ENCODE peak calls at places on chromosomes 13 and 19, in six cellular contexts. One of them, this sample, is unnamed. For H3K9me3, the result is how much of the 10 kb centered on the place peaks cover.

GRCh38 chr19:22532388-22533310 is 101.5 kb upstream of the ZNF492 start:
- DNase-seq in hepatocyte: no peak
- DNase-seq in GM12878: no peak
- DNase-seq in PC-9: no peak
- DNase-seq in cardiac muscle cell: no peak
- DNase-seq in tibial nerve: peak
- DNase-seq in this sample: no peak

GRCh38 chr13:44136693-44137268 is 236.8 kb upstream of the SERP2 start:
- DNase-seq in cardiac muscle cell: no peak
- DNase-seq in PC-9: no peak
- DNase-seq in hepatocyte: no peak
- DNase-seq in tibial nerve: no peak
- DNase-seq in GM12878: no peak
- DNase-seq in this sample: no peak

GRCh38 chr19:9934132-9934950 is 2.0 kb downstream of the OLFM2 start:
- DNase-seq in PC-9: peak
- DNase-seq in GM12878: no peak
- DNase-seq in hepatocyte: peak
- DNase-seq in cardiac muscle cell: peak
- DNase-seq in tibial nerve: peak
- DNase-seq in this sample: peak

GRCh38 chr19:51809787-51810186 is 14.8 kb downstream of the FPR3 start:
- DNase-seq in GM12878: no peak
- DNase-seq in PC-9: no peak
- DNase-seq in cardiac muscle cell: no peak
- DNase-seq in tibial nerve: peak
- DNase-seq in hepatocyte: no peak
- DNase-seq in this sample: no peak

GRCh38 chr13:29140277-29140676 is 320.1 kb downstream of the MTUS2 start:
- DNase-seq in tibial nerve: no peak
- DNase-seq in GM12878: no peak
- DNase-seq in cardiac muscle cell: peak
- DNase-seq in hepatocyte: peak
- DNase-seq in PC-9: no peak
- DNase-seq in this sample: no peak

GRCh38 chr13:98071316-98071715 is 71.6 kb upstream of the FARP1 start:
- DNase-seq in cardiac muscle cell: no peak
- DNase-seq in GM12878: no peak
- DNase-seq in tibial nerve: no peak
- DNase-seq in hepatocyte: no peak
- DNase-seq in PC-9: no peak
- DNase-seq in this sample: no peak

GRCh38 chr19:44675516-44675915 is 4.2 kb downstream of the CEACAM19 start:
- DNase-seq in PC-9: no peak
- DNase-seq in GM12878: no peak
- DNase-seq in tibial nerve: no peak
- DNase-seq in cardiac muscle cell: no peak
- DNase-seq in hepatocyte: no peak
- DNase-seq in this sample: no peak

GRCh38 chr13:51451467-51452390 is 1.1 kb downstream of the INTS6 start:
- DNase-seq in PC-9: peak
- DNase-seq in GM12878: no peak
- DNase-seq in tibial nerve: peak
- DNase-seq in hepatocyte: peak
- DNase-seq in cardiac muscle cell: peak
- DNase-seq in this sample: peak

GRCh38 chr13:42233726-42234125 is 38.2 kb upstream of the AKAP11 start:
- DNase-seq in cardiac muscle cell: no peak
- DNase-seq in PC-9: no peak
- DNase-seq in GM12878: no peak
- DNase-seq in hepatocyte: no peak
- DNase-seq in tibial nerve: no peak
- DNase-seq in this sample: no peak

GRCh38 chr13:98325724-98326123 is 148.7 kb upstream of the RNF113B start:
- DNase-seq in PC-9: no peak
- DNase-seq in tibial nerve: no peak
- DNase-seq in cardiac muscle cell: no peak
- DNase-seq in GM12878: no peak
- DNase-seq in hepatocyte: no peak
- DNase-seq in this sample: no peak

GRCh38 chr13:100273138-100273537 is 184.2 kb downstream of the PCCA start:
- DNase-seq in cardiac muscle cell: no peak
- DNase-seq in PC-9: no peak
- DNase-seq in tibial nerve: no peak
- DNase-seq in hepatocyte: no peak
- DNase-seq in GM12878: no peak
- DNase-seq in this sample: no peak

GRCh38 chr13:27257648-27258253 is 6.4 kb downstream of the RPL21 start:
- DNase-seq in tibial nerve: no peak
- DNase-seq in GM12878: no peak
- DNase-seq in hepatocyte: no peak
- DNase-seq in PC-9: no peak
- DNase-seq in cardiac muscle cell: no peak
- DNase-seq in this sample: no peak

GRCh38 chr13:63124863-63125262 is 1709.2 kb upstream of the PCDH20 start:
- DNase-seq in tibial nerve: no peak
- DNase-seq in hepatocyte: peak
- DNase-seq in PC-9: no peak
- DNase-seq in GM12878: no peak
- DNase-seq in cardiac muscle cell: peak
- DNase-seq in this sample: no peak

GRCh38 chr13:95382411-95382810 is 81.2 kb upstream of the ABCC4 start:
- DNase-seq in hepatocyte: no peak
- DNase-seq in GM12878: no peak
- DNase-seq in tibial nerve: no peak
- DNase-seq in cardiac muscle cell: no peak
- DNase-seq in PC-9: no peak
- DNase-seq in this sample: no peak

GRCh38 chr19:21197589-21198295 is 55.9 kb downstream of the ZNF431 start:
- DNase-seq in GM12878: no peak
- DNase-seq in cardiac muscle cell: no peak
- DNase-seq in PC-9: no peak
- DNase-seq in hepatocyte: peak
- DNase-seq in tibial nerve: no peak
- DNase-seq in this sample: no peak

GRCh38 chr13:114142640-114143490 is 10.4 kb upstream of the RASA3 start:
- DNase-seq in cardiac muscle cell: no peak
- DNase-seq in GM12878: no peak
- DNase-seq in tibial nerve: no peak
- DNase-seq in hepatocyte: no peak
- DNase-seq in PC-9: no peak
- DNase-seq in this sample: peak

GRCh38 chr13:43994999-43995859 is 115.5 kb downstream of the LACC1 start:
- DNase-seq in hepatocyte: no peak
- DNase-seq in GM12878: no peak
- DNase-seq in tibial nerve: no peak
- DNase-seq in PC-9: no peak
- DNase-seq in cardiac muscle cell: no peak
- DNase-seq in this sample: no peak

GRCh38 chr13:102847272-102848234 is 1.7 kb downstream of the ERCC5 start:
- DNase-seq in tibial nerve: no peak
- DNase-seq in PC-9: no peak
- DNase-seq in hepatocyte: peak
- DNase-seq in cardiac muscle cell: peak
- DNase-seq in GM12878: no peak
- DNase-seq in this sample: no peak

GRCh38 chr13:79258489-79258888 is 147.6 kb downstream of the RBM26 start:
- DNase-seq in hepatocyte: no peak
- DNase-seq in tibial nerve: no peak
- DNase-seq in GM12878: no peak
- DNase-seq in PC-9: no peak
- DNase-seq in cardiac muscle cell: no peak
- DNase-seq in this sample: no peak

GRCh38 chr19:55176116-55176515 is 4.0 kb downstream of the SYT5 start:
- DNase-seq in tibial nerve: no peak
- DNase-seq in cardiac muscle cell: no peak
- DNase-seq in PC-9: no peak
- DNase-seq in hepatocyte: no peak
- DNase-seq in GM12878: no peak
- DNase-seq in this sample: no peak

GRCh38 chr13:26323127-26323526 is 69.2 kb downstream of the CDK8 start:
- DNase-seq in cardiac muscle cell: no peak
- DNase-seq in tibial nerve: no peak
- DNase-seq in hepatocyte: no peak
- DNase-seq in GM12878: no peak
- DNase-seq in PC-9: no peak
- DNase-seq in this sample: no peak

GRCh38 chr13:66888698-66889097 is 341.4 kb downstream of the PCDH9 start:
- DNase-seq in cardiac muscle cell: no peak
- DNase-seq in PC-9: no peak
- DNase-seq in tibial nerve: no peak
- DNase-seq in GM12878: no peak
- DNase-seq in hepatocyte: no peak
- DNase-seq in this sample: no peak

GRCh38 chr13:36880961-36881360 is 39.1 kb downstream of the SMAD9 start:
- DNase-seq in PC-9: no peak
- DNase-seq in hepatocyte: no peak
- DNase-seq in cardiac muscle cell: no peak
- DNase-seq in tibial nerve: no peak
- DNase-seq in GM12878: no peak
- DNase-seq in this sample: no peak

GRCh38 chr19:49954933-49955332 is 6.0 kb downstream of the SIGLEC11 start:
- DNase-seq in GM12878: no peak
- DNase-seq in hepatocyte: no peak
- DNase-seq in tibial nerve: no peak
- DNase-seq in PC-9: no peak
- DNase-seq in cardiac muscle cell: no peak
- DNase-seq in this sample: no peak

GRCh38 chr19:50705422-50706019 is 14.1 kb downstream of the SHANK1 start:
- DNase-seq in GM12878: peak
- DNase-seq in hepatocyte: peak
- DNase-seq in PC-9: peak
- DNase-seq in cardiac muscle cell: peak
- DNase-seq in tibial nerve: no peak
- DNase-seq in this sample: no peak

DNA sequence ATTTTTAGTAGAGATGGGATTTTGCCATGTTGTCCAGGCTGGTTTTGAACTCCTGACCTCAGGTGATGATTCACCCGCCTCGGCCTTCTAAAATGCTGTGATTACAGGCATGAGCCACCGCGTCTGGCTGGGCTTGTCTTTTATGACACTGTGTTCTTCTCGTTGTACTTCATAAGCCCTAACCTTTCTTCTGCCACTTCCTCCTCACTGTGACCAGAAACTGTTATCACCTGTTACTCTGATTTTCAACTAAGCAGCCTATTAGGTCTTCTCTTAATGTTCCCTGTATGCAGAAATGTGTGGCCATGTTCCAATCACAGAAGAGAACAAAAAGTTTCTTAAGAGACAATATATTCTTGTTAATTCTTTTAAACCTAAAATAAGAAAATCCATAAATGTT is 16.4 kb downstream of the ZNF790 start:
- DNase-seq in hepatocyte: no peak
- DNase-seq in GM12878: no peak
- DNase-seq in cardiac muscle cell: no peak
- DNase-seq in tibial nerve: no peak
- DNase-seq in PC-9: no peak
- DNase-seq in this sample: no peak
- H3K9me3 ChIP-seq in hepatocyte: half or more
- H3K9me3 ChIP-seq in GM12878: under half
- H3K9me3 ChIP-seq in cardiac muscle cell: under half
- H3K9me3 ChIP-seq in tibial nerve: half or more
- H3K9me3 ChIP-seq in PC-9: half or more
- H3K9me3 ChIP-seq in this sample: half or more

DNA sequence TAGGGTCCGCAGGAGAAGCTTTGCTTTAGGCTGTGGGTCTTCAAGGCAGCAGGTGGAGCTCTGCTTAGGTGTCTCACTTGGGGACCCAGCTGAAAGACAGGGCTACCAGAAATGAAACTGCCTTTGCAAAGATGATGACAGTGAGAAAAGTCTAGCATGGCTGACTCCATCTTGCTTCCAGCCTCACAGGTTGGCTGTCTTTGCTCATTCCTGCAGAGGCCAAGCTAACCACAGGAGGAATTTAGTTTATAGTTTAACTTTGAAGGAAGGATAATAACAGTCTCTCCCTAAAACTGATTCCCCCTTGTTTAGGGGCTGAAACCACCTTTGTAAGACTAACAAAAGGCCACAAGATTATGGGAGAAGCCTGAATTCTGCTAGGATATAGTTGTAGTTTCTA is 252.4 kb downstream of the UQCRFS1 start:
- DNase-seq in cardiac muscle cell: no peak
- DNase-seq in GM12878: no peak
- DNase-seq in tibial nerve: no peak
- DNase-seq in hepatocyte: no peak
- DNase-seq in PC-9: no peak
- DNase-seq in this sample: no peak
- H3K27ac ChIP-seq in cardiac muscle cell: no peak
- H3K27ac ChIP-seq in GM12878: no peak
- H3K27ac ChIP-seq in tibial nerve: no peak
- H3K27ac ChIP-seq in hepatocyte: no peak
- H3K27ac ChIP-seq in PC-9: no peak
- H3K27ac ChIP-seq in this sample: no peak

GRCh38 chr19:3720533-3720917 is 12.3 kb downstream of the TJP3 start:
- DNase-seq in PC-9: no peak
- DNase-seq in cardiac muscle cell: no peak
- DNase-seq in tibial nerve: no peak
- DNase-seq in GM12878: no peak
- DNase-seq in hepatocyte: peak
- DNase-seq in this sample: no peak
- H3K4me3 ChIP-seq in PC-9: no peak
- H3K4me3 ChIP-seq in cardiac muscle cell: no peak
- H3K4me3 ChIP-seq in tibial nerve: no peak
- H3K4me3 ChIP-seq in GM12878: no peak
- H3K4me3 ChIP-seq in hepatocyte: no peak
- H3K4me3 ChIP-seq in this sample: no peak

GRCh38 chr19:11780431-11781020 is 13.7 kb downstream of the ZNF441 start:
- DNase-seq in tibial nerve: no peak
- DNase-seq in GM12878: no peak
- DNase-seq in hepatocyte: no peak
- DNase-seq in PC-9: no peak
- DNase-seq in cardiac muscle cell: no peak
- DNase-seq in this sample: no peak

GRCh38 chr19:11784356-11784755 is 14.0 kb upstream of the ZNF491 start:
- DNase-seq in tibial nerve: no peak
- DNase-seq in cardiac muscle cell: no peak
- DNase-seq in PC-9: no peak
- DNase-seq in hepatocyte: no peak
- DNase-seq in GM12878: no peak
- DNase-seq in this sample: no peak

GRCh38 chr19:11787536-11787935 is 10.8 kb upstream of the ZNF491 start:
- DNase-seq in hepatocyte: no peak
- DNase-seq in GM12878: no peak
- DNase-seq in PC-9: no peak
- DNase-seq in cardiac muscle cell: no peak
- DNase-seq in tibial nerve: no peak
- DNase-seq in this sample: no peak

GRCh38 chr19:11781295-11782057 is 14.7 kb downstream of the ZNF441 start:
- DNase-seq in PC-9: no peak
- DNase-seq in cardiac muscle cell: no peak
- DNase-seq in tibial nerve: no peak
- DNase-seq in GM12878: no peak
- DNase-seq in hepatocyte: no peak
- DNase-seq in this sample: no peak

DNA sequence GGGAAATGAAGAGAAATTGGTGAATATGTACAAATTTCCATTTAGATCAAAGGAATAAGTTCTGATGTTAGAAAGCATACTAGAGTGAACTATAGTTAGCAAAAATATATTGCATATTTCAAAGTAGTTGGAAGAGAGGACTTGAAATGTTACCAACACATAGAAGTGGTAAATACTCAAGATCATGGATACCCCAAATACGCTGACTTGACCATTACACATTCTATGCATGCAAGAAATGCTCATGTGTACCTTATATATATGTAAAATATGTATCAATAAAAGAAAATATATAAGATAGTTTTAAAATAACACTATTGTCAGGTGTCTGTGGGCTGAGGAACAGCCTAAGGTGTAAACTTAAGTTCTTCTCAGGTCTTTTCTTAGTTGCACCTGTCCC is 14.6 kb upstream of the ZNF491 start:
- DNase-seq in tibial nerve: no peak
- DNase-seq in cardiac muscle cell: no peak
- DNase-seq in PC-9: no peak
- DNase-seq in hepatocyte: no peak
- DNase-seq in GM12878: no peak
- DNase-seq in this sample: no peak
- H3K9me3 ChIP-seq in tibial nerve: half or more
- H3K9me3 ChIP-seq in cardiac muscle cell: under half
- H3K9me3 ChIP-seq in PC-9: under half
- H3K9me3 ChIP-seq in hepatocyte: half or more
- H3K9me3 ChIP-seq in GM12878: under half
- H3K9me3 ChIP-seq in this sample: half or more

This sample was measured in effector memory CD4-positive, alpha-beta T cell.